ENCODE peak calls at places on chromosome 1, in eight cellular contexts. I, V, P, S, X, D, W and F are unnamed samples.

GRCh38 chr1:78688701-78689100 is 39.1 kb downstream of the IFI44 start:
- DNase-seq in W (no peak), V (no peak), P (no peak), S (peak), D (peak), I (peak), X (no peak), F (no peak)

GRCh38 chr1:59078866-59079265 is 218.0 kb upstream of the FGGY start:
- DNase-seq in D (no peak), V (no peak), S (peak), I (no peak), X (no peak), P (no peak), W (no peak), F (no peak)

GRCh38 chr1:28129150-28129549 is 40.7 kb upstream of the EYA3 start:
- DNase-seq in X (no peak), P (no peak), V (no peak), W (no peak), D (no peak), S (no peak), I (no peak), F (no peak)

GRCh38 chr1:181990730-181991129 is 70.8 kb downstream of the ZNF648 start:
- DNase-seq in I (no peak), D (no peak), P (no peak), W (no peak), S (no peak), X (no peak), V (no peak), F (no peak)

GRCh38 chr1:20885121-20885520 is 98.0 kb upstream of the HP1BP3 start:
- DNase-seq in S (peak), W (no peak), X (no peak), P (no peak), D (no peak), V (no peak), I (no peak), F (no peak)

GRCh38 chr1:64343105-64343960 is 126.6 kb upstream of the CACHD1 start:
- DNase-seq in I (peak), V (peak), D (peak), X (no peak), P (no peak), S (no peak), W (peak), F (no peak)

GRCh38 chr1:117585086-117585485 is 20.8 kb upstream of the TENT5C start:
- DNase-seq in I (no peak), X (no peak), P (no peak), V (no peak), S (no peak), W (no peak), D (no peak), F (no peak)

GRCh38 chr1:59062743-59063142 is 234.2 kb upstream of the FGGY start:
- DNase-seq in I (no peak), X (peak), W (no peak), D (no peak), V (no peak), P (no peak), S (peak), F (no peak)

GRCh38 chr1:188243456-188243855 is 1414.7 kb downstream of the PLA2G4A start:
- DNase-seq in P (no peak), X (no peak), W (no peak), V (no peak), D (no peak), S (no peak), I (no peak), F (no peak)

GRCh38 chr1:53738205-53739108 is 507 bp downstream of the GLIS1 start:
- DNase-seq in D (peak), I (no peak), S (peak), V (no peak), P (no peak), X (no peak), W (no peak), F (no peak)

GRCh38 chr1:153404768-153405167 is 11.6 kb upstream of the S100A7A start:
- DNase-seq in P (peak), S (peak), X (peak), I (peak), W (no peak), D (peak), V (no peak), F (peak)

GRCh38 chr1:179105393-179105792 is 23.5 kb downstream of the TOR3A start:
- DNase-seq in W (no peak), I (no peak), D (no peak), P (no peak), X (peak), V (no peak), S (peak), F (no peak)

GRCh38 chr1:40783001-40783905 is at the start of gene KCNQ4:
- DNase-seq in X (peak), P (no peak), D (peak), I (no peak), V (peak), S (peak), W (peak), F (peak)

GRCh38 chr1:174535207-174535606 is 87.4 kb downstream of the GPR52 start:
- DNase-seq in W (no peak), X (no peak), P (no peak), S (no peak), V (no peak), D (no peak), I (no peak), F (no peak)

GRCh38 chr1:229153955-229154548 is 116.9 kb upstream of the RAB4A start:
- DNase-seq in W (no peak), V (no peak), X (no peak), S (no peak), D (no peak), P (no peak), I (no peak), F (no peak)

GRCh38 chr1:184574588-184574987 is 180.1 kb downstream of the EDEM3 start:
- DNase-seq in W (no peak), X (no peak), S (peak), V (no peak), P (no peak), D (no peak), I (no peak), F (no peak)

GRCh38 chr1:48025076-48025475 is 27.9 kb upstream of the TRABD2B start:
- DNase-seq in I (no peak), V (no peak), S (no peak), P (no peak), X (no peak), D (no peak), W (no peak), F (no peak)

GRCh38 chr1:172135923-172136610 is 284.4 kb upstream of the C1orf105 start:
- DNase-seq in P (no peak), S (no peak), W (no peak), V (no peak), D (no peak), I (peak), X (no peak), F (no peak)

GRCh38 chr1:33334081-33334552 is 13.2 kb upstream of the A3GALT2 start:
- DNase-seq in X (no peak), S (no peak), D (no peak), P (no peak), V (no peak), W (no peak), I (no peak), F (peak)

GRCh38 chr1:35622510-35623171 is 18.7 kb downstream of the PSMB2 start:
- DNase-seq in S (peak), D (no peak), W (no peak), P (no peak), I (no peak), X (no peak), V (no peak), F (no peak)

GRCh38 chr1:62428351-62428750 is 8.5 kb upstream of the USP1 start:
- DNase-seq in W (no peak), S (no peak), D (no peak), P (no peak), V (no peak), X (no peak), I (no peak), F (no peak)

GRCh38 chr1:5225687-5226389 is 571.4 kb downstream of the AJAP1 start:
- DNase-seq in P (no peak), S (no peak), V (no peak), X (no peak), W (no peak), D (no peak), I (no peak), F (no peak)

GRCh38 chr1:225712391-225712790 is 59.5 kb upstream of the ENAH start:
- DNase-seq in W (no peak), P (no peak), X (no peak), S (no peak), D (no peak), V (no peak), I (no peak), F (no peak)

GRCh38 chr1:84830136-84830535 is 62.9 kb downstream of the LPAR3 start:
- DNase-seq in X (no peak), P (no peak), I (no peak), D (no peak), W (no peak), V (no peak), S (no peak), F (no peak)

GRCh38 chr1:31905093-31905509 is 33.1 kb downstream of the PTP4A2 start:
- DNase-seq in V (no peak), W (no peak), S (no peak), D (no peak), I (no peak), P (no peak), X (no peak), F (no peak)

GRCh38 chr1:58545591-58546519 is 671 bp downstream of the OMA1 start:
- DNase-seq in P (no peak), X (peak), S (peak), W (peak), I (no peak), V (peak), D (peak), F (peak)

GRCh38 chr1:57867001-57867400 is 443.1 kb upstream of the DAB1 start:
- DNase-seq in S (no peak), D (no peak), V (no peak), I (no peak), P (no peak), X (no peak), W (no peak), F (no peak)

GRCh38 chr1:49651136-49651535 is 372.6 kb downstream of the AGBL4 start:
- DNase-seq in V (no peak), P (no peak), S (peak), X (no peak), I (no peak), D (no peak), W (no peak), F (no peak)

GRCh38 chr1:47624531-47624930 is 186.7 kb downstream of the FOXD2 start:
- DNase-seq in V (peak), W (no peak), S (peak), D (no peak), P (peak), I (no peak), X (peak), F (no peak)

GRCh38 chr1:47870946-47871750 is 126.0 kb downstream of the TRABD2B start:
- DNase-seq in V (no peak), D (no peak), W (no peak), P (no peak), X (no peak), S (no peak), I (no peak), F (no peak)

DNA sequence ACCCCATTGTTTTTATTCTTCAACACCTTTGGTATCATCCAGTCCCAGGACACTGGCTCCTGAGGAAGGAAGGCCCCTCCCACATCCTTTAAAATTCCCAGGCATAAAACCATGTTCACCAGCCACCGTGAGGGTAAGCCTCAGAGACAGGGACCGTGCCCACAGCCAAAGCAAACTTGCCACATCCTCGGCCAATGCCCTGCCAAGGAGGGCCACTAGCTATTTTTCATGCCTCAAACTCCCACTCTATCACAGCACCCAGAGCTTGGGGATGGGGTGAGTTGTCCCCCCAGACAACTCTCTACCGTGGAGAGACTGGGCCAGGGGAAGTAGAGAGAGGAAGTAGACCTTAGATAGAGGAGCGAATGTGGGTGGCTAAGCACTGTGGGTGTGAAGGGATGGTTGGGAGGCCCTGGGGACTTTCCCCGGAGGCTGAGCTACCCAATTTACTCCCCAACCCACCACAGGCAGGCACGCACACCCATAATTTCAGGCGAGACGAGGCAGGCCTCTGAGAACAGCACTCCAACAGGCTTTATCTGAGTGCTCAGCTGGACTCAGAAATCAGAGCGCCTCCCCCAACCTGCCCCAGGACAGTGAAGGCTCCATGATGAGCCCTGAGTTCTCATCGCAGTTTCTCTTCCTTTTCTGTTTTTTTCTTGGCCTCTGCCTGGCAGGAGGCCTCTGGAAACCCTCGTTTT is 15.9 kb upstream of the BTG2 start:
- DNase-seq in X (peak), I (no peak), D (no peak), S (no peak), V (no peak), W (no peak), P (no peak), F (no peak)
- H3K4me3 ChIP-seq in X (no peak), I (no peak), D (no peak), S (no peak), V (no peak), W (no peak), P (peak), F (peak)

GRCh38 chr1:150764617-150765090 is 924 bp downstream of the CTSS start:
- DNase-seq in V (no peak), X (no peak), W (no peak), I (no peak), D (no peak), S (no peak), P (no peak), F (no peak)
- H3K27ac ChIP-seq in V (peak), X (peak), W (no peak), I (no peak), D (peak), S (no peak), P (peak), F (peak)

GRCh38 chr1:43233631-43234030 is 36.2 kb upstream of the TMEM125 start:
- DNase-seq in X (no peak), V (no peak), P (no peak), W (no peak), S (no peak), D (no peak), I (no peak), F (no peak)
- TF ChIP-seq POLR2AphosphoS5 in X (no peak), V (no peak), P (no peak), W (no peak), S (no peak), D (no peak), I (no peak), F (no peak)

DNA sequence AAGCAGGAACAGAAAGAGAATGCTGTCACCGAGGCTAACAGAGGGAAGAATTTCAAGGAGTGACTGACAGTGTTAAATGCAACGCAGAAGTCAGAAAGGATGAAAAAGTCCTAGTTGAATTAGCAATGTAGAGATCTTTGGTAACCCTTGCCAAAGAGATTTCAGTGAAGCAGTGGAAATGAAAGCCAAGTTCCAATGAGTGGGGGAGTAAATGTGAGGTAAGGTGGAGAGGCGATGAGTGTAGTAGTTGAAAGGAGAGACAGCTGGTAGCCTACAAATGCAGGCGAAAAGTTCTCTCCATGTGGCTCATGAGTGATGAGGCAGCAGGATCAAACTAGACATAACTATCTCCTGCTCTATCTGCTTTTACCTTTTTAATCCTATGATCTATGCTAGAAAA is 74.6 kb upstream of the IPO9 start:
- DNase-seq in W (no peak), I (no peak), S (peak), V (no peak), D (no peak), X (no peak), P (no peak), F (no peak)
- H3K4me3 ChIP-seq in W (no peak), I (no peak), S (no peak), V (no peak), D (no peak), X (no peak), P (no peak), F (no peak)